ENCODE peak calls at places on chromosome X, in four cellular contexts. P, S, Z and C are unnamed samples. For H3K4me1, the result is how much of the 10 kb centered on the place peaks cover.

GRCh38 chrX:56786889-56787733 is 58.1 kb downstream of the NBDY start:
- DNase-seq in S (no peak), Z (no peak), P (no peak), C (no peak)

GRCh38 chrX:14056201-14056600 is 26.5 kb upstream of the GEMIN8 start:
- DNase-seq in P (peak), S (no peak), Z (no peak), C (no peak)

GRCh38 chrX:50905334-50905733 is 5.2 kb upstream of the BMP15 start:
- DNase-seq in Z (peak), P (no peak), S (no peak), C (no peak)

GRCh38 chrX:113651306-113651705 is 810.7 kb upstream of the AMOT start:
- DNase-seq in P (no peak), S (no peak), Z (no peak), C (no peak)

GRCh38 chrX:133859336-133859735 is 126.1 kb downstream of the GPC3 start:
- DNase-seq in S (no peak), P (no peak), Z (no peak), C (no peak)

GRCh38 chrX:123236868-123237267 is 52.8 kb downstream of the GRIA3 start:
- DNase-seq in Z (no peak), S (no peak), P (no peak), C (no peak)

GRCh38 chrX:97234471-97235097 is 350.9 kb downstream of the RPA4 start:
- DNase-seq in P (no peak), Z (no peak), S (no peak), C (no peak)

GRCh38 chrX:11205796-11206195 is 87.4 kb upstream of the AMELX start:
- DNase-seq in S (no peak), P (no peak), Z (no peak), C (no peak)

GRCh38 chrX:8864151-8864550 is 63.0 kb upstream of the FAM9A start:
- DNase-seq in Z (no peak), P (no peak), S (no peak), C (no peak)

GRCh38 chrX:104833401-104833800 is 267.4 kb downstream of the IL1RAPL2 start:
- DNase-seq in S (no peak), P (no peak), Z (no peak), C (no peak)

GRCh38 chrX:2484721-2485459 is 15.9 kb downstream of the DHRSX start:
- DNase-seq in P (peak), S (no peak), Z (no peak), C (peak)

GRCh38 chrX:42783456-42783855 is 5.5 kb upstream of the PPP1R2C start:
- DNase-seq in Z (no peak), S (no peak), P (no peak), C (no peak)

GRCh38 chrX:30308263-30309138 is 689 bp downstream of the NR0B1 start:
- DNase-seq in P (no peak), Z (peak), S (peak), C (no peak)

GRCh38 chrX:110045988-110046387 is 43.1 kb downstream of the TMEM164 start:
- DNase-seq in Z (peak), S (no peak), P (no peak), C (no peak)

GRCh38 chrX:10507876-10508275 is 112.5 kb downstream of the MID1 start:
- DNase-seq in S (no peak), Z (no peak), P (peak), C (no peak)

GRCh38 chrX:82092307-82092706 is 890.4 kb downstream of the SH3BGRL start:
- DNase-seq in P (no peak), Z (no peak), S (no peak), C (no peak)

GRCh38 chrX:154734101-154734781 is 16.6 kb downstream of the GAB3 start:
- DNase-seq in P (peak), S (peak), Z (no peak), C (peak)

GRCh38 chrX:37470711-37471110 is 100.8 kb upstream of the LANCL3 start:
- DNase-seq in P (no peak), S (no peak), Z (no peak), C (no peak)

GRCh38 chrX:9431281-9431680 is 33.6 kb upstream of the TBL1X start:
- DNase-seq in P (no peak), Z (no peak), S (no peak), C (no peak)

GRCh38 chrX:82127228-82128123 is 925.6 kb downstream of the SH3BGRL start:
- DNase-seq in Z (no peak), S (no peak), P (no peak), C (no peak)

GRCh38 chrX:97629597-97629985 is 745.9 kb downstream of the RPA4 start:
- DNase-seq in P (no peak), Z (no peak), S (no peak), C (no peak)

GRCh38 chrX:340121-340520 is 21.5 kb upstream of the GTPBP6 start:
- DNase-seq in P (no peak), S (peak), Z (no peak), C (no peak)

GRCh38 chrX:44507292-44507691 is 35.4 kb downstream of the FUNDC1 start:
- DNase-seq in P (no peak), Z (no peak), S (no peak), C (no peak)

GRCh38 chrX:48492293-48492910 is 16.4 kb upstream of the PORCN start:
- DNase-seq in Z (no peak), S (no peak), P (peak), C (no peak)

GRCh38 chrX:130702867-130703707 is 199.9 kb downstream of the ENOX2 start:
- DNase-seq in P (no peak), S (no peak), Z (peak), C (no peak)
- H3K4me1 ChIP-seq in P (under half), S (under half), Z (under half), C (under half)

GRCh38 chrX:41100200-41100599 is 15.0 kb downstream of the USP9X start:
- DNase-seq in S (no peak), P (no peak), Z (no peak), C (no peak)
- H3K4me1 ChIP-seq in S (under half), P (under half), Z (under half), C (under half)

DNA sequence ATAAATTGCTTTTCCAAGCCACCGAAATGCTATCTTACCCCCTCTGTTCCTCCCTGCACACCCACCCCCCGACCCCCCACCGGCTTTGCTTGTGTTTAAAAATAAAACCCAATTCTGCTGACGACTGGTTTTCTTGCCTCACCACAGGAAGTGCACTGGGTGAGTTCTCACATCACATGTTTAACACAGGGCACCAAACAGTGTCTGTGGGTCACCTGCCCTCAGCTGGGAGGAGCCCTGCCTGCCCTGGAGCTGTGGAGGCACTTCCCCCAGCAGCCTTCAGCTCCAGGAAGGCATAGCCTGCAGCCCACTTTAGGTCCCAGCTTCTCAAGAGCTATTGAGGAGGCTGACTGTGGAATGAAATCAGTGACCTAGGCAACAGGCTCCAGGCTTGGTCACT is 8.8 kb downstream of the TMEM255A start:
- DNase-seq in P (no peak), S (no peak), Z (no peak), C (no peak)
- H3K4me1 ChIP-seq in P (under half), S (under half), Z (under half), C (under half)

GRCh38 chrX:19769467-19769866 is 117.9 kb downstream of the SH3KBP1 start:
- DNase-seq in S (no peak), P (no peak), Z (no peak), C (no peak)
- H3K4me1 ChIP-seq in S (under half), P (under half), Z (under half), C (under half)

DNA sequence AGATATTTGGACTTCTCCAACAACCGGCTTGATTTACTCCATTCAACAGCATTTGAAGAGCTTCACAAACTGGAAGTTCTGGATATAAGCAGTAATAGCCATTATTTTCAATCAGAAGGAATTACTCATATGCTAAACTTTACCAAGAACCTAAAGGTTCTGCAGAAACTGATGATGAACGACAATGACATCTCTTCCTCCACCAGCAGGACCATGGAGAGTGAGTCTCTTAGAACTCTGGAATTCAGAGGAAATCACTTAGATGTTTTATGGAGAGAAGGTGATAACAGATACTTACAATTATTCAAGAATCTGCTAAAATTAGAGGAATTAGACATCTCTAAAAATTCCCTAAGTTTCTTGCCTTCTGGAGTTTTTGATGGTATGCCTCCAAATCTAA is 19.3 kb upstream of the TLR8 start:
- DNase-seq in Z (no peak), P (no peak), S (no peak), C (no peak)
- H3K4me1 ChIP-seq in Z (under half), P (under half), S (under half), C (under half)

GRCh38 chrX:146208821-146209220 is 391.2 kb downstream of the SLITRK2 start:
- DNase-seq in S (no peak), P (no peak), Z (no peak), C (no peak)
- H3K4me1 ChIP-seq in S (under half), P (under half), Z (under half), C (under half)

GRCh38 chrX:1462596-1463251 is 10.0 kb upstream of the ASMTL start:
- DNase-seq in Z (no peak), S (no peak), P (peak), C (peak)
- H3K4me1 ChIP-seq in Z (under half), S (under half), P (under half), C (under half)

DNA sequence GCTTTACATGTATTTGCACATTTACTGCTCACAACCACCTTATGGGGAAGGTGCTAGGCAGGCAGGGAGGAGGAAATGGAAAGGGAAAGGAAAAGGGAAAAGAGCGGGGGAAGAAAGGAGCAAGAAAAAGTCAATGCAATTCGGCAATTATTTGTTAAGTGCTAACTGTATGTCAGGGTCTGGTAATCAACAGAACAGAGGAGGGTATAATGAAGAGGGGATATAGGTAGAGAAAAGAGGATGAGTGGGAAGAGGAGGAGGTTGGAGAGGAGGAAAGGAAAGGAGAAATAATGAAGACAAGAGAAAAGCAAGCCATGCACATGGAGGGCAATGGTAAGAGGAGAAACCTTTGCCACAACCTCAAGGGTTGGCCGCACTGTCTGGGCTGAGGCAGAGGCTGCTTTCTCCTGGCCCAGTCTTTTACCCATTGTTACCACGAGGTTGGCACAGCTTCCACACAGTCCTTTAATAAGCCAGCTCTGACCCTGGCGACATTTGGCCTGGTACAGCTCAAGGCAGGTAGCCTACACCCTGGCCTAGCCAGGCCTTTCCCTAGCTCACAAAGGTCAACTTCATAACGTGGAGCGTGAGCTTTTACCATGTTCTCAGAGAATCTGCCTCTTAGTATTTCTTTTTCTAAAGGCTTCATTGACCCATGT is 836 bp downstream of the BTK start:
- DNase-seq in Z (no peak), S (no peak), P (no peak), C (no peak)
- H3K4me1 ChIP-seq in Z (under half), S (under half), P (under half), C (under half)

DNA sequence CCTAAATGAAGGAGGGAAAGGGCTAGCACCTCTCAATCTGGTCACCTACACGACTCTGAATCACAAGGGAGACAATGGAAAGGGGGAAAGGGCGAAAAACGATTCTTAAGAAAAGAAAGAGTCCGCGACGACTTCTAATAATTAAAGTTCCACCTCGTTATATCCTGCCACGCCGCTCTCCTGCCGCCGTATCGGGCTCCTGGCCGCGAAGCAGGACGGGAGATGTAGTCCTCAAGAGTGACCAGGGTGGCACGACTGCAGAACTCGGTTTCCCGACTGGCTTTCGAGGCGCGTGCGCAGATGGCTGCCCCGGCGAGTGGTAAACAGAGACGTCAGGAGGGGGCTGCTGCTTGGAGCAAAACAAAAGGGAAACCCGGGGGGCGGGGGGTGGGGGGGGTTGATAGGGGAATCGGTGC is at the start of gene FOXO4:
- DNase-seq in S (peak), P (peak), Z (peak), C (peak)
- H3K4me1 ChIP-seq in S (under half), P (under half), Z (under half), C (under half)